ENCODE peak calls at places on chromosomes 11 and 22, in six cellular contexts. N, F, K, V, P and O are unnamed samples.

GRCh38 chr11:9120659-9121350 is 29.4 kb upstream of the SCUBE2 start:
- DNase-seq in N (no peak), F (no peak), K (peak), P (no peak), V (no peak), O (peak)

GRCh38 chr11:1631066-1631568 is 1.5 kb downstream of the KRTAP5-5 start:
- DNase-seq in V (no peak), F (no peak), P (no peak), N (peak), K (no peak), O (no peak)

GRCh38 chr22:39967996-39968968 is 8.1 kb downstream of the TMA7B start:
- DNase-seq in P (no peak), K (peak), F (no peak), V (no peak), N (no peak), O (no peak)

GRCh38 chr11:76524919-76525318 is 80.1 kb downstream of the EMSY start:
- DNase-seq in K (no peak), N (no peak), F (no peak), P (no peak), V (peak), O (no peak)

GRCh38 chr11:66326261-66327111 is 9.6 kb upstream of the CD248 start:
- DNase-seq in K (no peak), P (no peak), N (peak), V (no peak), F (peak), O (peak)

GRCh38 chr22:16824718-16825687 is at the start of gene XKR3:
- DNase-seq in P (no peak), K (peak), F (no peak), V (no peak), N (no peak), O (no peak)

GRCh38 chr22:39349506-39349966 is 255 bp upstream of the SYNGR1 start:
- DNase-seq in N (no peak), V (peak), F (no peak), K (peak), P (peak), O (no peak)

GRCh38 chr11:132821027-132821426 is 711.3 kb downstream of the OPCML start:
- DNase-seq in V (no peak), N (no peak), K (no peak), F (no peak), P (no peak), O (no peak)

GRCh38 chr11:46382644-46383403 is 1.4 kb downstream of the MDK start:
- DNase-seq in N (no peak), P (no peak), K (peak), F (peak), V (no peak), O (no peak)
- TF ChIP-seq CTCF in N (peak), P (peak), K (peak), F (no peak), V (peak), O (peak)

DNA sequence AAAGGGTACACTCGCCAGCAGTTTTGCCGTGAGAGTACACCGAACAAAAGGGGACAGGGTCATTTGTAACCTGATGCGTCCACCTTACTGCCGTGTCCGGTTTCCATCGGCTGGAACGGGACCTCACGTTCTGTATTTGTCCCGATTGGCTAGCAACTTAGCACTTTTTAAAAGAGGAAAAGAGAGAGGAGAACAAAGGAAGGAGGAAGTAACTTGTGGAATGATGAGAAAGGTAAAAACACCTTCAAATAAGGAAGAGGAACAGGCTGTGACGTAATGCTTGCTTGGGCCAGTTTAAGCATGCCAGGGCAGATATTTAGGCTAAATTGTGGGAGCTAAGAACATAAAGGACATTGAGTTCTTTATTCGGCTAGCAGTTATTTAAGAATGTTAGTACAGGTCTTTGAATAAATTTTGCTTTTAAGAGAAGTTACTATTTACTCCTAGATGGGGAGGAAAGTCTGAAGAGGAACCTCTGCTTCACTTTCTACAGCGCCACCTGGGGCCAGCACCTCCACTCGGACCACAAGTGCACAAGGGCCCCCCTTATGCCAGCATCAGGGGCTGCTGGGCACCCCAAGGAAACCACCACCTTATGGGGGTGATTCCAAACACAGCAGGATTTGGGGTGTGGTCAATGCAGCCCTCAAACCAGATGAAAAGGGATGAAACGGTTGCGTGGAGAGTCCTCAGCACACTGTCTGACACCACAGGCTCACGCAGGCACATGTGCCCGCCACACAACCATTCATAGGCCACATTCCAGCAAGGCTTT is 5.8 kb downstream of the ARSA start:
- DNase-seq in N (peak), V (peak), P (no peak), F (peak), K (peak), O (no peak)
- TF ChIP-seq CTCF in N (no peak), V (no peak), P (peak), F (peak), K (peak), O (no peak)

GRCh38 chr11:97259434-97259833 is 869.6 kb downstream of the JRKL start:
- DNase-seq in V (no peak), N (no peak), F (no peak), P (no peak), K (no peak), O (no peak)

GRCh38 chr11:97254790-97255189 is 865.0 kb downstream of the JRKL start:
- DNase-seq in K (no peak), F (no peak), P (no peak), N (no peak), V (no peak), O (no peak)

DNA sequence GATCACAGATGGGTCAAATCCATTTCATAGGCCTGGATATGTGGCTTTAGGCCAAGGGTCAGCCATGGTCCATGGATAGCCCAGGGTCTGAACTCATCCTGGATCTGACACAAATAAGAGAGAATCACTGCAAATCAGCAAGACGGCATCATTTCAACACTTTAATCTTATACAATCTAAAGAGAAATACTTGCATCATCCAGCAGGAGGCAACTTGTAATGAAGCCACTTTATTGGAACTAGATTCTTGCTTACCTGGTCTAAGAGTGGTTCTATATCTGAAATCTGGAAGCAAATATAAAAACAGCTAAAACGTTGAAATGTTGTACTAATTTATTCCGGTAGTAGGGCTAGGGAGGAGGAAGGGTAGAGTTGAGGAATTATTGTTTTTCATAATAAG is 870.1 kb downstream of the JRKL start:
- DNase-seq in N (no peak), K (no peak), F (no peak), P (no peak), V (no peak), O (no peak)
- TF ChIP-seq CTCF in N (no peak), K (peak), F (no peak), P (peak), V (no peak), O (no peak)

DNA sequence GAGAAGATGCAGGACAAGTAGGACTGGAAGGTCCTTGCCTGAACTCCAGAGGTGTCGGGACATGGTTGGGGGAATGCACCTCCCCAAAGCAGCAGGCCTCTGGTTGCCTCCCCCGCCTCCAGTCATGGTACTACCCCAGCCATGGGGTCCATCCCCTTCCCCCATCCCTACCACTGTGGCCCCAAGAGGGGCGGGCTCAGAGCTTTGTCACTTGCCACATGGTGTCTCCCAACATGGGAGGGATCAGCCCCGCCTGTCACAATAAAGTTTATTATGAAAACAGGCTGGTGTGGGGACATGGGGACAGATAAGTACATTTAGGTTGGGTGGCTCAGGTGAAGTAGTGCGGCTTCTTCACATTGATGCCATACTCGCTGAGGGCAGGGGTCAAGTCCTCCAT is 1.4 kb downstream of the TAF10 start:
- DNase-seq in P (no peak), K (no peak), N (peak), F (no peak), V (no peak), O (no peak)
- TF ChIP-seq CTCF in P (no peak), K (no peak), N (no peak), F (no peak), V (no peak), O (no peak)